ENCODE peak calls at places on chromosomes 16 and 17, in six cellular contexts. One of them, this sample, is unnamed.

GRCh38 chr17:76149214-76149613 is 8.2 kb upstream of the FOXJ1 start:
- DNase-seq in WTC11: no peak
- DNase-seq in fibroblast of villous mesenchyme: no peak
- DNase-seq in GM06990: no peak
- DNase-seq in mucosa of descending colon: no peak
- DNase-seq in AG04450: no peak
- DNase-seq in this sample: no peak

GRCh38 chr17:53470626-53471025 is 352.1 kb upstream of the KIF2B start:
- DNase-seq in WTC11: no peak
- DNase-seq in fibroblast of villous mesenchyme: no peak
- DNase-seq in GM06990: no peak
- DNase-seq in mucosa of descending colon: no peak
- DNase-seq in AG04450: no peak
- DNase-seq in this sample: no peak

GRCh38 chr17:7750321-7750821 is 32.8 kb downstream of the DNAH2 start:
- DNase-seq in WTC11: no peak
- DNase-seq in fibroblast of villous mesenchyme: peak
- DNase-seq in GM06990: no peak
- DNase-seq in mucosa of descending colon: no peak
- DNase-seq in AG04450: peak
- DNase-seq in this sample: no peak

GRCh38 chr17:47844814-47845453 is 3.9 kb upstream of the SCRN2 start:
- DNase-seq in WTC11: no peak
- DNase-seq in fibroblast of villous mesenchyme: no peak
- DNase-seq in GM06990: no peak
- DNase-seq in mucosa of descending colon: peak
- DNase-seq in AG04450: no peak
- DNase-seq in this sample: no peak

GRCh38 chr16:81220369-81220768 is 18.1 kb upstream of the BCO1 start:
- DNase-seq in WTC11: no peak
- DNase-seq in fibroblast of villous mesenchyme: no peak
- DNase-seq in GM06990: no peak
- DNase-seq in mucosa of descending colon: no peak
- DNase-seq in AG04450: no peak
- DNase-seq in this sample: no peak

GRCh38 chr16:12639044-12639443 is 164.6 kb downstream of the CPPED1 start:
- DNase-seq in WTC11: no peak
- DNase-seq in fibroblast of villous mesenchyme: peak
- DNase-seq in GM06990: no peak
- DNase-seq in mucosa of descending colon: no peak
- DNase-seq in AG04450: no peak
- DNase-seq in this sample: no peak

GRCh38 chr16:56815721-56816120 is 49.3 kb upstream of the SLC12A3 start:
- DNase-seq in WTC11: no peak
- DNase-seq in fibroblast of villous mesenchyme: no peak
- DNase-seq in GM06990: no peak
- DNase-seq in mucosa of descending colon: no peak
- DNase-seq in AG04450: no peak
- DNase-seq in this sample: no peak

GRCh38 chr16:50528820-50529219 is 19.4 kb upstream of the NKD1 start:
- DNase-seq in WTC11: no peak
- DNase-seq in fibroblast of villous mesenchyme: no peak
- DNase-seq in GM06990: no peak
- DNase-seq in mucosa of descending colon: no peak
- DNase-seq in AG04450: no peak
- DNase-seq in this sample: no peak

GRCh38 chr17:31726980-31727427 is 132.0 kb downstream of the COPRS start:
- DNase-seq in WTC11: no peak
- DNase-seq in fibroblast of villous mesenchyme: peak
- DNase-seq in GM06990: no peak
- DNase-seq in mucosa of descending colon: no peak
- DNase-seq in AG04450: no peak
- DNase-seq in this sample: no peak

GRCh38 chr17:17921192-17922082 is 50.8 kb downstream of the TOM1L2 start:
- DNase-seq in WTC11: peak
- DNase-seq in fibroblast of villous mesenchyme: peak
- DNase-seq in GM06990: no peak
- DNase-seq in mucosa of descending colon: no peak
- DNase-seq in AG04450: peak
- DNase-seq in this sample: no peak

GRCh38 chr17:81418710-81419332 is 23.6 kb downstream of the BAHCC1 start:
- DNase-seq in WTC11: no peak
- DNase-seq in fibroblast of villous mesenchyme: no peak
- DNase-seq in GM06990: no peak
- DNase-seq in mucosa of descending colon: no peak
- DNase-seq in AG04450: no peak
- DNase-seq in this sample: no peak

GRCh38 chr16:11793840-11794239 is 3.2 kb downstream of the ZC3H7A start:
- DNase-seq in WTC11: no peak
- DNase-seq in fibroblast of villous mesenchyme: peak
- DNase-seq in GM06990: no peak
- DNase-seq in mucosa of descending colon: no peak
- DNase-seq in AG04450: no peak
- DNase-seq in this sample: no peak

GRCh38 chr17:75785770-75786538 is 1.3 kb downstream of the UNK start:
- DNase-seq in WTC11: no peak
- DNase-seq in fibroblast of villous mesenchyme: peak
- DNase-seq in GM06990: no peak
- DNase-seq in mucosa of descending colon: no peak
- DNase-seq in AG04450: no peak
- DNase-seq in this sample: peak

GRCh38 chr17:6843241-6843890 is 11.8 kb upstream of the TEKT1 start:
- DNase-seq in WTC11: no peak
- DNase-seq in fibroblast of villous mesenchyme: peak
- DNase-seq in GM06990: no peak
- DNase-seq in mucosa of descending colon: no peak
- DNase-seq in AG04450: no peak
- DNase-seq in this sample: no peak

GRCh38 chr16:6362321-6362720 is 970.3 kb upstream of the RBFOX1 start:
- DNase-seq in WTC11: no peak
- DNase-seq in fibroblast of villous mesenchyme: no peak
- DNase-seq in GM06990: no peak
- DNase-seq in mucosa of descending colon: no peak
- DNase-seq in AG04450: no peak
- DNase-seq in this sample: no peak

GRCh38 chr17:18122991-18123753 is 14.6 kb downstream of the MYO15A start:
- DNase-seq in WTC11: no peak
- DNase-seq in fibroblast of villous mesenchyme: no peak
- DNase-seq in GM06990: no peak
- DNase-seq in mucosa of descending colon: no peak
- DNase-seq in AG04450: no peak
- DNase-seq in this sample: no peak

GRCh38 chr16:66619036-66619435 is 14.5 kb downstream of the CMTM3 start:
- DNase-seq in WTC11: no peak
- DNase-seq in fibroblast of villous mesenchyme: peak
- DNase-seq in GM06990: no peak
- DNase-seq in mucosa of descending colon: no peak
- DNase-seq in AG04450: no peak
- DNase-seq in this sample: no peak

DNA sequence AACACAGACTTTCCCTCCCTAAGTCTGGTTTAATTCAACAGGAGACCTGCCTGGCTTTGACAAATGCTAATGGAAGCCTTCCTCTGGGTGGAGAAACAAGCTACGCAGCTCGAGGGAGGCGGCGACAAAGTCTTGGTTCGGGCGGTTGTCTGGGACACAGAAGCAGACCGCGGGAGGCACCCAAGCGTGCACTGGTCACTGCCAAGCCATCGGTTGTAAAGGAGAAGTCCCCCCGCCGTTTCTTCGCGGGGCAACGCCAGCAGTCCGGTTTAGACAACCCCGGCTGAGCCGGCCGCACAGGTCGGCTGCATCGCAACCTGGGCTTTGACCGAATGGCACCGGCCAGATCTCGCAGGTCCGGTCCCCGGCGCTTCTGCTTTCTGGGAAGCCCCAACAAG is 586 bp downstream of the GLYR1 start:
- DNase-seq in WTC11: peak
- DNase-seq in fibroblast of villous mesenchyme: peak
- DNase-seq in GM06990: peak
- DNase-seq in mucosa of descending colon: peak
- DNase-seq in AG04450: no peak
- DNase-seq in this sample: peak
- TF ChIP-seq CTCF in WTC11: no peak
- TF ChIP-seq CTCF in fibroblast of villous mesenchyme: no peak
- TF ChIP-seq CTCF in GM06990: no peak
- TF ChIP-seq CTCF in mucosa of descending colon: no peak
- TF ChIP-seq CTCF in AG04450: no peak
- TF ChIP-seq CTCF in this sample: no peak

DNA sequence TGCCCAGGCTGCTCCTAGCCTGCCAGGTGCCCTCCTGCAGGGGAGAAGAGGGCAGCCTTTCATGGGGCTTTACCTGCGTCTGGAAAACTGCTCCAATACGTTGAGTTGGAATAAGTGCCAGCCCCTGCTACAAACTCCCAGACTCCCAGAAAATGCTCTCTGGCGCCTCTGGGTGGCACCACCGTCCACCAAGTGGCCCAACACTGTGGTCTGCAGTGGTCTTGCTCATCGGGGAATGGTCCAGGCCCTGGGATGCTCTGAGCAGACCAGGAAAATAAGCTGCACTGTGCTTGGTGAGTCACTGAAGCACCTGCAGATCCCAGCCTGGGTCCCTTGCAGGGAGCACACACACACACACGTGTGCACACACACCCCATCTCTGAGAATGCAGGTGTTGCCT is 20.8 kb downstream of the CDIP1 start:
- DNase-seq in WTC11: peak
- DNase-seq in fibroblast of villous mesenchyme: peak
- DNase-seq in GM06990: no peak
- DNase-seq in mucosa of descending colon: no peak
- DNase-seq in AG04450: no peak
- DNase-seq in this sample: no peak
- TF ChIP-seq CTCF in WTC11: peak
- TF ChIP-seq CTCF in fibroblast of villous mesenchyme: peak
- TF ChIP-seq CTCF in GM06990: peak
- TF ChIP-seq CTCF in mucosa of descending colon: no peak
- TF ChIP-seq CTCF in AG04450: peak
- TF ChIP-seq CTCF in this sample: peak

GRCh38 chr17:82913304-82914043 is 73.7 kb upstream of the ZNF750 start:
- DNase-seq in WTC11: no peak
- DNase-seq in fibroblast of villous mesenchyme: no peak
- DNase-seq in GM06990: no peak
- DNase-seq in mucosa of descending colon: peak
- DNase-seq in AG04450: no peak
- DNase-seq in this sample: no peak
- TF ChIP-seq CTCF in WTC11: no peak
- TF ChIP-seq CTCF in fibroblast of villous mesenchyme: peak
- TF ChIP-seq CTCF in GM06990: no peak
- TF ChIP-seq CTCF in mucosa of descending colon: no peak
- TF ChIP-seq CTCF in AG04450: peak
- TF ChIP-seq CTCF in this sample: no peak

DNA sequence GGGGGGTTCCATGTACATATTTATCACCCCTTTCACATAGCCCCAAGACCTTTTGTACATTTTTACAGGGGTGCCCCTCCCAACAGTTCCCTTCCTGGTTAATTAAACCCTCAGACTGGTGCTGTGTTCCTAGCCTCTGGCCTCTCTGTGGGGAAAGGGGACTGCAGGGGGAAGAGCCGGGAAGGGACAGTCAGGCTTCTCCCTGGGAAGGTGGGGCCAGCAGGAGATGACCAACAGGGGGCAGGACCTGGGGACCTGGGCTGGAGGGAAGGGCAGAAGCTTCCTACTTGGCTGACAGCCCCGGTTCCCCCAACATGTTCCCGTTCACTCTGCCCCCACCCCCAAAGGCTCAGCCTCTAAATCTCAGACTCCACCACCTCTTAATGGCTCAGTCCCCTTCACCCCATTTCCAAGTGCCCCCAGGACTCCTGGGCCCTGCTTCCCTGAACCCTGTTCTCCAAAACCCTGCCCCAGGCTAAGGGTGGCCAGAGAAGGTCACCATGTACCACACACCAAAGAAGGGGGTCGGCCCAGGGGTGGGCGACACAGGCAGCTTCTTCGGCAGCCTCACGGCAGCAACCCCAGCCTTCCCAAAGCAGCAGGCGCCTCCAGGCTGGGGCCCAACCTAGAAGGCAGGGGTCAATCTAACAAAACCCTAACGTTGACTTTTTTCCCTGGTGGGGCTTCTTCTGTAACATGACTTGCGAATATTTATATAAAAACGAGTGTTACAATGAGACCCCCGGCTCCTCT is 12.0 kb downstream of the FBRS start:
- DNase-seq in WTC11: no peak
- DNase-seq in fibroblast of villous mesenchyme: no peak
- DNase-seq in GM06990: no peak
- DNase-seq in mucosa of descending colon: no peak
- DNase-seq in AG04450: no peak
- DNase-seq in this sample: no peak
- TF ChIP-seq CTCF in WTC11: no peak
- TF ChIP-seq CTCF in fibroblast of villous mesenchyme: peak
- TF ChIP-seq CTCF in GM06990: no peak
- TF ChIP-seq CTCF in mucosa of descending colon: no peak
- TF ChIP-seq CTCF in AG04450: no peak
- TF ChIP-seq CTCF in this sample: no peak

GRCh38 chr16:72469932-72470331 is 298.0 kb upstream of the PMFBP1 start:
- DNase-seq in WTC11: no peak
- DNase-seq in fibroblast of villous mesenchyme: no peak
- DNase-seq in GM06990: no peak
- DNase-seq in mucosa of descending colon: no peak
- DNase-seq in AG04450: no peak
- DNase-seq in this sample: no peak

GRCh38 chr16:72464597-72465368 is 292.8 kb upstream of the PMFBP1 start:
- DNase-seq in WTC11: no peak
- DNase-seq in fibroblast of villous mesenchyme: no peak
- DNase-seq in GM06990: no peak
- DNase-seq in mucosa of descending colon: no peak
- DNase-seq in AG04450: no peak
- DNase-seq in this sample: no peak

GRCh38 chr16:72468582-72468981 is 296.6 kb upstream of the PMFBP1 start:
- DNase-seq in WTC11: no peak
- DNase-seq in fibroblast of villous mesenchyme: peak
- DNase-seq in GM06990: no peak
- DNase-seq in mucosa of descending colon: no peak
- DNase-seq in AG04450: no peak
- DNase-seq in this sample: no peak

GRCh38 chr16:72464052-72464451 is 292.1 kb upstream of the PMFBP1 start:
- DNase-seq in WTC11: no peak
- DNase-seq in fibroblast of villous mesenchyme: no peak
- DNase-seq in GM06990: no peak
- DNase-seq in mucosa of descending colon: no peak
- DNase-seq in AG04450: no peak
- DNase-seq in this sample: no peak

DNA sequence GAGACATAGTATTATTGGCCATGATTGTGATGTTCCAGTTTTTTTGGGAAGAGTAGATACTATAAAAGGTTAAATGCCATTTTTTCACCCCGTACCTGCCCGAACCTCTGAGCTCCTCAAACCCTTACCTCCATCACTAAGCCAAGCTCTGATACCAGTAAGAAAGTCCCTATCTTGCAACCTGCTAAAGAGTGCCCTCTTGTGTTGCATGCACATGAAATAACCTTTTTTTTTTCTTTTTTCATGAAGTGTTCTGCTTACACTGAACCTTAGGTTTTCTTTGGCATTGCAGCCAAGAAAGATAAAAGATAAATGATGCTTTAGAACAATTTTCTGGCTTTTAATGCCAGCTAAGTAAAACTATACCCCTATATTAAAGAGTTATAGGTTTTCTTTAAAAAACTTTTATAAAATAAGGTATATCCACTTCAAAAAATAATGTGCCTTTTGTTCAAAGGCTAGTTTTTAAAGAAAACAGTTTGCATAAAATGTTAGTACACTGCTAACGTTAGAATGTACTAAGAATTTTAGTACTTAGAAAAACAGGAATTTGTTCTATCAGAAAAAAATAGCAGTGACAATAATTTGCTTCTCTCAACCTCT is 295.3 kb upstream of the PMFBP1 start:
- DNase-seq in WTC11: no peak
- DNase-seq in fibroblast of villous mesenchyme: peak
- DNase-seq in GM06990: no peak
- DNase-seq in mucosa of descending colon: no peak
- DNase-seq in AG04450: peak
- DNase-seq in this sample: peak
- TF ChIP-seq CTCF in WTC11: no peak
- TF ChIP-seq CTCF in fibroblast of villous mesenchyme: peak
- TF ChIP-seq CTCF in GM06990: peak
- TF ChIP-seq CTCF in mucosa of descending colon: no peak
- TF ChIP-seq CTCF in AG04450: peak
- TF ChIP-seq CTCF in this sample: peak

This sample was measured in HL-60.